ENCODE peak calls at places on chromosomes 11 and 22, in seven cellular contexts. R is foreskin fibroblast, X is NB4, M is Caco-2, P is psoas muscle, I is retinal pigment epithelial cell, D is astrocyte of the cerebellum. K is an unnamed sample.

GRCh38 chr11:115201121-115201792 is 303.0 kb downstream of the CADM1 start:
- DNase-seq in M (no peak), D (peak; percentile 89), R (peak; percentile 6), I (peak; percentile 58), X (no peak), P (no peak), K (peak; percentile 94)

GRCh38 chr22:40401981-40402406 is 31.6 kb downstream of the SGSM3 start:
- DNase-seq in X (no peak), R (no peak), P (no peak), M (no peak), D (no peak), I (no peak), K (no peak)

GRCh38 chr11:74559110-74559933 is 33.1 kb upstream of the POLD3 start:
- DNase-seq in P (no peak), X (no peak), D (no peak), M (no peak), I (no peak), R (no peak), K (no peak)

GRCh38 chr11:112302226-112302868 is 41.7 kb upstream of the PLET1 start:
- DNase-seq in X (no peak), D (no peak), R (no peak), I (no peak), P (no peak), M (no peak), K (peak; percentile 25)

GRCh38 chr11:121553806-121554205 is 101.0 kb upstream of the SORL1-AS1 start:
- DNase-seq in R (no peak), X (no peak), I (peak; percentile 43), P (no peak), D (no peak), M (peak; percentile 68), K (peak; percentile 25)

GRCh38 chr11:62157603-62158002 is 32.4 kb upstream of the SCGB1D1 start:
- DNase-seq in M (no peak), P (no peak), I (no peak), D (no peak), X (no peak), R (no peak), K (no peak)

GRCh38 chr11:125070699-125071254 is 7.7 kb downstream of the SLC37A2 start:
- DNase-seq in X (peak; percentile 98), P (peak; percentile 81), I (peak; percentile 7), M (peak; percentile 65), R (peak; percentile 89), D (no peak), K (peak; percentile 31)

GRCh38 chr11:9757809-9758675 is 94.2 kb downstream of the SWAP70 start:
- DNase-seq in I (no peak), P (peak; percentile 94), D (no peak), R (peak; percentile 73), X (peak; percentile 94), M (peak; percentile 88), K (peak; percentile 72)

GRCh38 chr22:35510481-35510934 is 30.1 kb upstream of the RASD2 start:
- DNase-seq in I (no peak), R (no peak), D (no peak), P (no peak), X (no peak), M (no peak), K (no peak)

GRCh38 chr11:15692739-15693138 is 578.0 kb downstream of the INSC start:
- DNase-seq in M (no peak), P (no peak), X (peak; percentile 2), I (no peak), D (no peak), R (no peak), K (peak; percentile 9)

GRCh38 chr11:92225563-92226308 is 1.1 kb downstream of the FAT3 start:
- DNase-seq in I (no peak), R (no peak), D (no peak), M (no peak), P (peak; percentile 60), X (no peak), K (peak; percentile 26)

GRCh38 chr11:5288912-5289525 is 12.7 kb downstream of the OR51B4 start:
- DNase-seq in D (no peak), I (no peak), R (no peak), M (no peak), X (no peak), P (no peak), K (no peak)

GRCh38 chr11:19874241-19874640 is 161.6 kb downstream of the NAV2 start:
- DNase-seq in R (no peak), D (peak; percentile 79), X (no peak), I (no peak), P (no peak), M (no peak), K (no peak)

GRCh38 chr11:31813961-31814868 is 3.1 kb upstream of the PAX6 start:
- DNase-seq in P (peak; percentile 48), D (no peak), R (no peak), M (no peak), I (no peak), X (no peak), K (no peak)

GRCh38 chr22:42174062-42174461 is 43.5 kb upstream of the CYP2D6 start:
- DNase-seq in R (peak; percentile 45), X (peak; percentile 21), P (no peak), D (peak; percentile 12), I (no peak), M (no peak), K (peak; percentile 43)

GRCh38 chr22:44668886-44669724 is 32.9 kb upstream of the PRR5 start:
- DNase-seq in D (no peak), M (peak; percentile 32), X (no peak), R (no peak), I (no peak), P (peak; percentile 47), K (no peak)

GRCh38 chr22:42114721-42115120 is 15.9 kb downstream of the CYP2D6 start:
- DNase-seq in X (peak; percentile 42), D (no peak), P (no peak), R (peak; percentile 20), I (no peak), M (no peak), K (no peak)

GRCh38 chr11:108698844-108699642 is 34.2 kb downstream of the DDX10 start:
- DNase-seq in X (no peak), D (no peak), P (no peak), R (no peak), I (no peak), M (no peak), K (no peak)

GRCh38 chr11:4626207-4627105 is 10.8 kb upstream of the OR51D1 start:
- DNase-seq in R (peak; percentile 51), P (no peak), M (peak; percentile 73), D (peak; percentile 55), X (peak; percentile 79), I (peak; percentile 27), K (peak; percentile 66)

GRCh38 chr11:106249857-106250256 is 172.4 kb downstream of the AASDHPPT start:
- DNase-seq in R (no peak), M (no peak), P (no peak), I (no peak), D (peak; percentile 82), X (no peak), K (peak; percentile 72)

GRCh38 chr22:32478994-32479393 is 4.4 kb downstream of the FBXO7 start:
- DNase-seq in X (no peak), D (no peak), I (no peak), P (no peak), R (no peak), M (no peak), K (no peak)

GRCh38 chr11:35629914-35630313 is 11.7 kb downstream of the FJX1 start:
- DNase-seq in P (no peak), R (peak; percentile 98), X (no peak), I (peak; percentile 99), D (peak; percentile 93), M (peak; percentile 56), K (peak; percentile 97)

GRCh38 chr11:74543991-74544390 is 48.4 kb upstream of the POLD3 start:
- DNase-seq in P (no peak), X (peak; percentile 39), R (no peak), M (peak; percentile 63), I (no peak), D (no peak), K (no peak)

DNA sequence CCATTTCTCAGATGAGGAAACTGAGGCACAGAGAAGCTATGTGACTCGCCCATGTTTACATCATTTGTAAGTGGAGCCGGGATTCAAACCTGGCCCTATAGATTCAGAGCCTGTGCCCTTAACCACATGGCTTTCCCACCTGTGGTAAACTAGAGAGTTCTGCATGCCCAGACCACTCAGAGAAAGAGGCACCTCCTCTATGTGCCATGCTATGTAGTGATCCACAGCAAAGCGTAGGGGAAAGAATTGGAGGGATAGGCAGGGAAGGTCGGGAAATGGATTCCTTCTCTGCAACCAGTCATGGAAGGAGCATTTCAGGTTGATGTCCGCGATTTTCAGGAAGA is 15.4 kb upstream of the POU2AF2 start:
- DNase-seq in X (no peak), M (no peak), P (no peak), D (no peak), I (no peak), R (no peak), K (no peak)
- H3K4me3 ChIP-seq in X (no peak overlapping the region), M (no peak overlapping the region), P (peak overlapping the region; percentile 74), D (no peak overlapping the region), I (no peak overlapping the region), R (no peak overlapping the region), K (no peak overlapping the region)

GRCh38 chr11:57476883-57477506 is 16.7 kb downstream of the RTN4RL2 start:
- DNase-seq in D (no peak), P (peak; percentile 82), M (peak; percentile 80), R (peak; percentile 53), X (peak; percentile 46), I (no peak), K (no peak)
- TF ChIP-seq CTCF in D (peak; percentile 32), P (peak; percentile 59), M (peak; percentile 85), R (peak; percentile 43), X (peak; percentile 31), I (peak; percentile 60), K (peak; percentile 40)

GRCh38 chr11:12112150-12112520 is 1.7 kb downstream of the MICAL2 start:
- DNase-seq in P (no peak), R (no peak), M (no peak), D (no peak), I (no peak), X (no peak), K (no peak)

GRCh38 chr11:12110714-12111481 is 508 bp downstream of the MICAL2 start:
- DNase-seq in I (no peak), X (peak; percentile 55), D (no peak), M (peak; percentile 50), R (no peak), P (peak; percentile 63), K (peak; percentile 49)

GRCh38 chr11:12110201-12110713 is at the start of gene MICAL2:
- DNase-seq in P (peak; percentile 94), M (peak; percentile 90), D (no peak), X (peak; percentile 91), R (peak; percentile 93), I (peak; percentile 52), K (peak; percentile 92)

GRCh38 chr11:12112731-12113130 is 2.3 kb downstream of the MICAL2 start:
- DNase-seq in P (no peak), D (no peak), X (no peak), R (no peak), I (no peak), M (no peak), K (no peak)

GRCh38 chr11:12111482-12112149 is 1.2 kb downstream of the MICAL2 start:
- DNase-seq in D (no peak), X (peak; percentile 32), I (no peak), R (no peak), P (no peak), M (no peak), K (peak; percentile 37)
- H3K4me3 ChIP-seq in D (peak overlapping the region; percentile 79), X (no peak overlapping the region), I (peak overlapping the region; percentile 71), R (peak overlapping the region; percentile 76), P (peak overlapping the region; percentile 80), M (peak overlapping the region; percentile 61), K (peak overlapping the region; percentile 95)

DNA sequence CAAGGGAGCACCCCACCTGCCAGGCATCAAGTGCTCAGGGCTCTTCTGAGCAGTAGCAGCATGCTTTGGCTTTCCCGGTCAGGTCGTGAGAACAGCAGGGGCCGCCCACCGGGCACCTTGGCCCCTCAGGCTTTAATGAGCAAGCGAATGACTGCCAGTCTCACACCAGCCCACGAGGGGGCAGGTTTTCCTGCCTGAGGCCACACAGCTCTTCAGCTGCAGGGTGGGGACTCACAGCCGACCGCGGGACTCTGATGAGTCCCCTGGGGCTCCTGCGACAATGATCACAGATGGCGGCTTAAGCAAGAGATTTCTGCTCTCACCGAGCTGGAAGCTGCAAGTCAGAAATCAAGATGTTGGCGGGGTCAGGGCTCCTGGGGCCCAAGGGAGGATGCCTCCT is 14.3 kb upstream of the FGF19 start:
- DNase-seq in D (no peak), I (no peak), P (no peak), R (no peak), M (peak; percentile 69), X (peak; percentile 93), K (peak; percentile 9)
- TF ChIP-seq CTCF in D (peak; percentile 63), I (peak; percentile 83), P (peak; percentile 35), R (peak; percentile 33), M (peak; percentile 85), X (peak; percentile 89), K (peak; percentile 70)